ENCODE peak calls at places on chromosomes 2 and 18, in ten cellular contexts. O, H, K, V, W, G, T, A, S and Z are unnamed samples.

GRCh38 chr2:88329815-88330603 is 122.5 kb downstream of the FOXI3 start:
- DNase-seq in O (no peak), H (no peak), K (no peak), V (no peak), W (no peak), G (peak), T (peak), A (no peak), S (peak), Z (no peak)

GRCh38 chr18:78242796-78243195 is 736.8 kb upstream of the SALL3 start:
- DNase-seq in O (no peak), H (no peak), K (no peak), V (no peak), W (no peak), G (peak), T (no peak), A (no peak), S (no peak), Z (no peak)

GRCh38 chr18:76750886-76751537 is 71.3 kb upstream of the ZNF236 start:
- DNase-seq in O (no peak), H (no peak), K (no peak), V (no peak), W (no peak), G (no peak), T (no peak), A (no peak), S (no peak), Z (no peak)

GRCh38 chr2:178482437-178482836 is 2.2 kb downstream of the PLEKHA3 start:
- DNase-seq in O (no peak), H (no peak), K (no peak), V (no peak), W (no peak), G (no peak), T (no peak), A (no peak), S (no peak), Z (peak)

GRCh38 chr2:237864940-237865622 is 5.7 kb downstream of the RAMP1 start:
- DNase-seq in O (no peak), H (no peak), K (no peak), V (no peak), W (no peak), G (peak), T (no peak), A (no peak), S (no peak), Z (no peak)

GRCh38 chr2:183408562-183408961 is 284.3 kb downstream of the NUP35 start:
- DNase-seq in O (no peak), H (no peak), K (no peak), V (no peak), W (no peak), G (no peak), T (no peak), A (no peak), S (peak), Z (no peak)

GRCh38 chr2:235970204-235971040 is 197.8 kb downstream of the GBX2 start:
- DNase-seq in O (no peak), H (no peak), K (no peak), V (no peak), W (no peak), G (no peak), T (no peak), A (no peak), S (no peak), Z (no peak)

GRCh38 chr2:125408839-125409502 is 1247.0 kb upstream of the GYPC start:
- DNase-seq in O (no peak), H (no peak), K (no peak), V (no peak), W (no peak), G (no peak), T (no peak), A (no peak), S (no peak), Z (no peak)

GRCh38 chr18:50896093-50896492 is 17.2 kb downstream of the ME2 start:
- DNase-seq in O (no peak), H (no peak), K (no peak), V (no peak), W (no peak), G (no peak), T (no peak), A (no peak), S (no peak), Z (no peak)

GRCh38 chr2:15610430-15610952 is 18.8 kb downstream of the DDX1 start:
- DNase-seq in O (no peak), H (no peak), K (no peak), V (no peak), W (no peak), G (no peak), T (no peak), A (no peak), S (no peak), Z (no peak)